ENCODE peak calls at places on chromosomes 5 and 9, in four cellular contexts. W is GM23338, T is spleen, A is Peyer's patch. B is an unnamed sample.

GRCh38 chr9:117734523-117735314 is 30.5 kb downstream of the TLR4 start:
- DNase-seq in T (no peak), A (no peak), W (no peak), B (no peak)

GRCh38 chr5:17343675-17344074 is 126.2 kb downstream of the BASP1 start:
- DNase-seq in T (no peak), A (no peak), W (no peak), B (no peak)

GRCh38 chr5:111681791-111682190 is 75.2 kb downstream of the NREP start:
- DNase-seq in T (no peak), A (no peak), W (no peak), B (no peak)

GRCh38 chr9:114238919-114239879 is 83.7 kb upstream of the ORM1 start:
- DNase-seq in T (no peak), W (peak; percentile 64), A (no peak), B (no peak)

GRCh38 chr9:115008536-115008935 is 78.1 kb upstream of the TNFSF8 start:
- DNase-seq in T (no peak), A (no peak), W (no peak), B (no peak)

GRCh38 chr9:93287189-93287552 is 103.2 kb downstream of the WNK2 start:
- DNase-seq in A (peak; percentile 37), W (no peak), T (peak; percentile 44), B (no peak)

GRCh38 chr9:18864516-18864915 is 168.5 kb downstream of the SAXO1 start:
- DNase-seq in W (no peak), T (no peak), A (no peak), B (no peak)

GRCh38 chr9:127976498-127976897 is 4.3 kb downstream of the EEIG1 start:
- DNase-seq in A (peak; percentile 81), W (no peak), T (no peak), B (no peak)

GRCh38 chr9:134358026-134358967 is 32.0 kb downstream of the RXRA start:
- DNase-seq in A (no peak), T (no peak), W (no peak), B (no peak)

GRCh38 chr9:134809296-134809695 is 71.3 kb upstream of the FCN2 start:
- DNase-seq in W (no peak), T (no peak), A (no peak), B (no peak)

GRCh38 chr9:967436-967835 is 9.0 kb upstream of the DMRT3 start:
- DNase-seq in A (no peak), T (no peak), W (peak; percentile 76), B (no peak)

GRCh38 chr9:110371411-110372013 is 33.8 kb upstream of the TXNDC8 start:
- DNase-seq in T (no peak), A (no peak), W (no peak), B (no peak)

GRCh38 chr5:181203093-181203711 is 1.8 kb downstream of the TRIM7 start:
- DNase-seq in W (peak; percentile 8), A (no peak), T (peak; percentile 50), B (no peak)

GRCh38 chr5:159510282-159510681 is 180.0 kb upstream of the IL12B start:
- DNase-seq in W (peak; percentile 89), A (peak; percentile 54), T (peak; percentile 74), B (no peak)

GRCh38 chr5:177070536-177071191 is 16.1 kb upstream of the FGFR4 start:
- DNase-seq in T (no peak), A (no peak), W (no peak), B (no peak)

GRCh38 chr9:29826421-29826820 is 2253.1 kb upstream of the C9orf72 start:
- DNase-seq in A (no peak), T (peak; percentile 47), W (no peak), B (no peak)

GRCh38 chr5:175889910-175890684 is 18.7 kb downstream of the CPLX2 start:
- DNase-seq in A (no peak), T (no peak), W (no peak), B (no peak)

GRCh38 chr9:118446962-118447490 is 742.8 kb downstream of the TLR4 start:
- DNase-seq in W (no peak), T (no peak), A (no peak), B (no peak)

GRCh38 chr5:33284681-33285080 is 156.1 kb upstream of the TARS1 start:
- DNase-seq in W (no peak), A (no peak), T (no peak), B (no peak)

GRCh38 chr5:141001854-141002666 is 35.8 kb downstream of the PCDHAC2 start:
- DNase-seq in A (no peak), W (peak; percentile 96), T (no peak), B (no peak)

GRCh38 chr5:173670130-173670591 is 53.7 kb upstream of the BOD1 start:
- DNase-seq in T (no peak), W (peak; percentile 44), A (no peak), B (no peak)

GRCh38 chr5:162096448-162096847 is 28.9 kb downstream of the GABRG2 start:
- DNase-seq in A (no peak), W (peak; percentile 45), T (no peak), B (no peak)

GRCh38 chr5:67315082-67315801 is 118.6 kb upstream of the CD180 start:
- DNase-seq in T (peak; percentile 69), W (no peak), A (no peak), B (no peak)

GRCh38 chr9:137878957-137879555 is 1.5 kb downstream of the CACNA1B start:
- DNase-seq in T (no peak), A (no peak), W (no peak), B (no peak)

GRCh38 chr9:111187376-111187775 is 142.6 kb downstream of the OR2K2 start:
- DNase-seq in A (no peak), T (no peak), W (no peak), B (no peak)

GRCh38 chr5:33688041-33688980 is 203.5 kb downstream of the ADAMTS12 start:
- DNase-seq in A (no peak), T (no peak), W (no peak), B (no peak)

GRCh38 chr5:6362846-6363245 is 15.5 kb downstream of the MED10 start:
- DNase-seq in W (no peak), A (no peak), T (no peak), B (no peak)

GRCh38 chr9:126939821-126940221 is 25.2 kb downstream of the RALGPS1 start:
- DNase-seq in W (no peak), A (peak; percentile 79), T (no peak), B (no peak)

GRCh38 chr5:14270212-14270702 is 127.1 kb downstream of the TRIO start:
- DNase-seq in A (no peak), T (no peak), W (peak; percentile 88), B (no peak)

GRCh38 chr9:6498982-6499381 is 86.0 kb downstream of the UHRF2 start:
- DNase-seq in W (no peak), A (no peak), T (no peak), B (no peak)
- H3K27ac ChIP-seq in W (no peak overlapping the region), A (no peak overlapping the region), T (no peak overlapping the region), B (no peak overlapping the region)

GRCh38 chr5:23528677-23529076 is 21.3 kb downstream of the PRDM9 start:
- DNase-seq in T (no peak), W (peak; percentile 27), A (no peak), B (no peak)
- TF ChIP-seq CTCF in T (no peak), W (no peak), A (no peak), B (no peak)

GRCh38 chr9:32764139-32764538 is 19.2 kb upstream of the TMEM215 start:
- DNase-seq in W (no peak), T (no peak), A (no peak), B (no peak)
- H3K27ac ChIP-seq in W (no peak overlapping the region), T (no peak overlapping the region), A (no peak overlapping the region), B (no peak overlapping the region)

GRCh38 chr9:84393266-84393905 is 52.8 kb upstream of the SLC28A3 start:
- DNase-seq in A (no peak), W (peak; percentile 34), T (no peak), B (no peak)
- TF ChIP-seq CTCF in A (no peak), W (peak; percentile 43), T (no peak), B (no peak)

GRCh38 chr9:77649109-77649812 is 1.1 kb upstream of the GNA14 start:
- DNase-seq in W (peak; percentile 50), T (no peak), A (no peak), B (no peak)

GRCh38 chr9:77647267-77647658 is 859 bp downstream of the GNA14 start:
- DNase-seq in W (no peak), T (no peak), A (no peak), B (no peak)

GRCh38 chr9:77651203-77651602 is 3.1 kb upstream of the GNA14 start:
- DNase-seq in W (peak; percentile 36), T (no peak), A (no peak), B (no peak)

GRCh38 chr9:77647659-77648457 is at the start of gene GNA14:
- DNase-seq in W (peak; percentile 81), A (no peak), T (peak; percentile 77), B (no peak)

GRCh38 chr9:77648458-77649108 is 461 bp upstream of the GNA14 start:
- DNase-seq in W (peak; percentile 81), T (peak; percentile 80), A (peak; percentile 59), B (no peak)
- H3K27ac ChIP-seq in W (no peak overlapping the region), T (peak overlapping the region; percentile 49), A (peak overlapping the region; percentile 55), B (no peak overlapping the region)